ENCODE peak calls at places on chromosomes 6 and 20, in eight cellular contexts. R, M, Z, S, C, B, K and Y are unnamed samples.

GRCh38 chr20:38847840-38848239 is 42.3 kb downstream of the PPP1R16B start:
- DNase-seq in S (no peak), Z (no peak), M (no peak), B (no peak), C (no peak), K (no peak), R (no peak), Y (peak)

GRCh38 chr20:47464380-47465101 is 37.1 kb upstream of the NCOA3 start:
- DNase-seq in K (no peak), R (peak), C (no peak), Z (no peak), M (no peak), S (peak), B (peak), Y (no peak)

GRCh38 chr6:119310486-119311036 is 39.0 kb downstream of the MAN1A1 start:
- DNase-seq in K (no peak), B (no peak), M (no peak), C (no peak), Z (no peak), R (no peak), S (no peak), Y (no peak)

GRCh38 chr20:5602346-5602745 is 147.9 kb upstream of the SHLD1 start:
- DNase-seq in B (no peak), Z (no peak), R (no peak), S (no peak), K (no peak), C (no peak), M (no peak), Y (no peak)

GRCh38 chr6:135251964-135252429 is 70.9 kb downstream of the MYB start:
- DNase-seq in R (no peak), C (no peak), K (no peak), Z (no peak), B (peak), S (no peak), M (no peak), Y (no peak)

GRCh38 chr20:49186535-49187329 is 1.4 kb downstream of the STAU1 start:
- DNase-seq in C (peak), K (peak), B (peak), S (peak), M (peak), Z (no peak), R (no peak), Y (peak)

GRCh38 chr6:56613247-56613851 is 29.3 kb downstream of the DST start:
- DNase-seq in C (no peak), M (no peak), B (no peak), S (no peak), R (no peak), Z (no peak), K (no peak), Y (no peak)

GRCh38 chr20:44717986-44718385 is 2.8 kb downstream of the CCN5 start:
- DNase-seq in C (no peak), B (no peak), S (no peak), M (no peak), R (peak), Z (no peak), K (no peak), Y (no peak)

GRCh38 chr6:44428682-44429081 is 41.2 kb downstream of the CDC5L start:
- DNase-seq in C (no peak), Z (no peak), K (no peak), R (no peak), M (no peak), S (no peak), B (no peak), Y (no peak)